ENCODE peak calls at places on chromosomes 5 and 9, in eight cellular contexts. One of them, this sample, is unnamed.

GRCh38 chr5:173853370-173854131 is 34.6 kb upstream of the CPEB4 start:
- DNase-seq in CD8-positive, alpha-beta T cell: no peak
- DNase-seq in Panc1: no peak
- DNase-seq in Karpas-422: peak; percentile 64
- DNase-seq in OCI-LY7: no peak
- DNase-seq in HepG2: no peak
- DNase-seq in A549: no peak
- DNase-seq in naive thymus-derived CD4-positive, alpha-beta T cell: no peak
- DNase-seq in this sample: peak; percentile 66

GRCh38 chr5:8773091-8773615 is 772.7 kb downstream of the SEMA5A start:
- DNase-seq in CD8-positive, alpha-beta T cell: no peak
- DNase-seq in Panc1: no peak
- DNase-seq in Karpas-422: no peak
- DNase-seq in OCI-LY7: no peak
- DNase-seq in HepG2: no peak
- DNase-seq in A549: no peak
- DNase-seq in naive thymus-derived CD4-positive, alpha-beta T cell: no peak
- DNase-seq in this sample: peak; percentile 50

GRCh38 chr5:78050888-78051287 is 243.6 kb downstream of the AP3B1 start:
- DNase-seq in CD8-positive, alpha-beta T cell: no peak
- DNase-seq in Panc1: peak; percentile 22
- DNase-seq in Karpas-422: no peak
- DNase-seq in OCI-LY7: no peak
- DNase-seq in HepG2: no peak
- DNase-seq in A549: peak; percentile 32
- DNase-seq in naive thymus-derived CD4-positive, alpha-beta T cell: no peak
- DNase-seq in this sample: no peak

GRCh38 chr5:105752801-105753200 is 1917.9 kb downstream of the EFNA5 start:
- DNase-seq in CD8-positive, alpha-beta T cell: no peak
- DNase-seq in Panc1: no peak
- DNase-seq in Karpas-422: no peak
- DNase-seq in OCI-LY7: no peak
- DNase-seq in HepG2: no peak
- DNase-seq in A549: no peak
- DNase-seq in naive thymus-derived CD4-positive, alpha-beta T cell: no peak
- DNase-seq in this sample: no peak

GRCh38 chr9:126429190-126429589 is 102.6 kb downstream of the MVB12B start:
- DNase-seq in CD8-positive, alpha-beta T cell: no peak
- DNase-seq in Panc1: no peak
- DNase-seq in Karpas-422: no peak
- DNase-seq in OCI-LY7: no peak
- DNase-seq in HepG2: no peak
- DNase-seq in A549: no peak
- DNase-seq in naive thymus-derived CD4-positive, alpha-beta T cell: no peak
- DNase-seq in this sample: no peak

GRCh38 chr5:58071566-58071965 is 388.3 kb downstream of the PLK2 start:
- DNase-seq in CD8-positive, alpha-beta T cell: no peak
- DNase-seq in Panc1: no peak
- DNase-seq in Karpas-422: no peak
- DNase-seq in OCI-LY7: no peak
- DNase-seq in HepG2: no peak
- DNase-seq in A549: no peak
- DNase-seq in naive thymus-derived CD4-positive, alpha-beta T cell: no peak
- DNase-seq in this sample: no peak

GRCh38 chr9:131738293-131738692 is 1.6 kb downstream of the RAPGEF1 start:
- DNase-seq in CD8-positive, alpha-beta T cell: no peak
- DNase-seq in Panc1: no peak
- DNase-seq in Karpas-422: no peak
- DNase-seq in OCI-LY7: peak; percentile 65
- DNase-seq in HepG2: no peak
- DNase-seq in A549: no peak
- DNase-seq in naive thymus-derived CD4-positive, alpha-beta T cell: no peak
- DNase-seq in this sample: no peak

GRCh38 chr5:72584466-72584865 is 77.3 kb upstream of the ZNF366 start:
- DNase-seq in CD8-positive, alpha-beta T cell: no peak
- DNase-seq in Panc1: no peak
- DNase-seq in Karpas-422: no peak
- DNase-seq in OCI-LY7: no peak
- DNase-seq in HepG2: no peak
- DNase-seq in A549: peak; percentile 16
- DNase-seq in naive thymus-derived CD4-positive, alpha-beta T cell: no peak
- DNase-seq in this sample: peak; percentile 54

GRCh38 chr5:72328172-72328571 is 8.0 kb downstream of the PTCD2 start:
- DNase-seq in CD8-positive, alpha-beta T cell: no peak
- DNase-seq in Panc1: no peak
- DNase-seq in Karpas-422: no peak
- DNase-seq in OCI-LY7: no peak
- DNase-seq in HepG2: no peak
- DNase-seq in A549: peak; percentile 53
- DNase-seq in naive thymus-derived CD4-positive, alpha-beta T cell: no peak
- DNase-seq in this sample: no peak

GRCh38 chr5:175797521-175798038 is 73.8 kb upstream of the CPLX2 start:
- DNase-seq in CD8-positive, alpha-beta T cell: no peak
- DNase-seq in Panc1: no peak
- DNase-seq in Karpas-422: no peak
- DNase-seq in OCI-LY7: no peak
- DNase-seq in HepG2: peak; percentile 40
- DNase-seq in A549: peak; percentile 39
- DNase-seq in naive thymus-derived CD4-positive, alpha-beta T cell: no peak
- DNase-seq in this sample: no peak

GRCh38 chr5:90099099-90099498 is 310.5 kb downstream of the CETN3 start:
- DNase-seq in CD8-positive, alpha-beta T cell: no peak
- DNase-seq in Panc1: no peak
- DNase-seq in Karpas-422: no peak
- DNase-seq in OCI-LY7: no peak
- DNase-seq in HepG2: no peak
- DNase-seq in A549: no peak
- DNase-seq in naive thymus-derived CD4-positive, alpha-beta T cell: no peak
- DNase-seq in this sample: peak; percentile 77

GRCh38 chr5:147162740-147163139 is 72.1 kb upstream of the STK32A start:
- DNase-seq in CD8-positive, alpha-beta T cell: no peak
- DNase-seq in Panc1: no peak
- DNase-seq in Karpas-422: no peak
- DNase-seq in OCI-LY7: no peak
- DNase-seq in HepG2: no peak
- DNase-seq in A549: no peak
- DNase-seq in naive thymus-derived CD4-positive, alpha-beta T cell: no peak
- DNase-seq in this sample: peak; percentile 16

GRCh38 chr5:134051305-134051704 is 46.5 kb upstream of the VDAC1 start:
- DNase-seq in CD8-positive, alpha-beta T cell: no peak
- DNase-seq in Panc1: no peak
- DNase-seq in Karpas-422: no peak
- DNase-seq in OCI-LY7: no peak
- DNase-seq in HepG2: no peak
- DNase-seq in A549: no peak
- DNase-seq in naive thymus-derived CD4-positive, alpha-beta T cell: no peak
- DNase-seq in this sample: no peak

GRCh38 chr5:13985736-13986418 is 41.4 kb upstream of the DNAH5 start:
- DNase-seq in CD8-positive, alpha-beta T cell: no peak
- DNase-seq in Panc1: peak; percentile 84
- DNase-seq in Karpas-422: no peak
- DNase-seq in OCI-LY7: no peak
- DNase-seq in HepG2: peak; percentile 42
- DNase-seq in A549: peak; percentile 75
- DNase-seq in naive thymus-derived CD4-positive, alpha-beta T cell: no peak
- DNase-seq in this sample: peak; percentile 91

GRCh38 chr5:32583582-32584232 is 1.6 kb upstream of the SUB1 start:
- DNase-seq in CD8-positive, alpha-beta T cell: no peak
- DNase-seq in Panc1: no peak
- DNase-seq in Karpas-422: peak; percentile 90
- DNase-seq in OCI-LY7: peak; percentile 78
- DNase-seq in HepG2: no peak
- DNase-seq in A549: no peak
- DNase-seq in naive thymus-derived CD4-positive, alpha-beta T cell: no peak
- DNase-seq in this sample: no peak

GRCh38 chr5:86108825-86109224 is 508.9 kb upstream of the COX7C start:
- DNase-seq in CD8-positive, alpha-beta T cell: no peak
- DNase-seq in Panc1: no peak
- DNase-seq in Karpas-422: no peak
- DNase-seq in OCI-LY7: no peak
- DNase-seq in HepG2: no peak
- DNase-seq in A549: no peak
- DNase-seq in naive thymus-derived CD4-positive, alpha-beta T cell: no peak
- DNase-seq in this sample: no peak

DNA sequence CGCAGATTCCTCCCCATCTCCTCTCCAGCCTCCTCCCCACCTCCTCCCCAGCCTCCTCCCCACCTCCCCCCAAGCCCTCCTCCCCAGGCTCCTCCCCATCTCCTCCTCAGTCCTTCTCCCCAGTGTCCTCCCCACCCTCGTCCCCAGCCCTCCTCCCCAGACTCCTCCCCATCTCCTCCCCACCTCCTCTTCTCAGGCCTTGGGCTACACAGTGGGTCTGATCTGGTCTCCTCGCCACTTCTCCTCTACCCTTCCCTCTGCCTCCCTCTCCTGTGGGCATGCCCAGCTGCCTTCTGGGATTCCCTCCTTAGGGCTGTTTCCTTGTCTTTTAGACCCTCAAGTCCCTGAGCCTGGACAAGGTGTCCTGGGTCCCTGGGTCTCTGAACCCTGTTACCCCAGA is 28.3 kb downstream of the CXXC5 start:
- DNase-seq in CD8-positive, alpha-beta T cell: no peak
- DNase-seq in Panc1: no peak
- DNase-seq in Karpas-422: no peak
- DNase-seq in OCI-LY7: no peak
- DNase-seq in HepG2: no peak
- DNase-seq in A549: no peak
- DNase-seq in naive thymus-derived CD4-positive, alpha-beta T cell: no peak
- DNase-seq in this sample: no peak
- H3K4me1 ChIP-seq in CD8-positive, alpha-beta T cell: peaks cover 5% of the 10 kb centered on the region
- H3K4me1 ChIP-seq in Panc1: peaks cover 74% of the 10 kb centered on the region
- H3K4me1 ChIP-seq in Karpas-422: no peaks in the 10 kb centered on the region
- H3K4me1 ChIP-seq in OCI-LY7: peaks cover 43% of the 10 kb centered on the region
- H3K4me1 ChIP-seq in HepG2: peaks cover 35% of the 10 kb centered on the region
- H3K4me1 ChIP-seq in A549: peaks cover 20% of the 10 kb centered on the region
- H3K4me1 ChIP-seq in naive thymus-derived CD4-positive, alpha-beta T cell: no peaks in the 10 kb centered on the region
- H3K4me1 ChIP-seq in this sample: peaks cover 28% of the 10 kb centered on the region

GRCh38 chr9:92961627-92962302 is 14.4 kb downstream of the FGD3 start:
- DNase-seq in CD8-positive, alpha-beta T cell: no peak
- DNase-seq in Panc1: no peak
- DNase-seq in Karpas-422: no peak
- DNase-seq in OCI-LY7: peak; percentile 10
- DNase-seq in HepG2: no peak
- DNase-seq in A549: no peak
- DNase-seq in naive thymus-derived CD4-positive, alpha-beta T cell: no peak
- DNase-seq in this sample: no peak
- H3K27ac ChIP-seq in CD8-positive, alpha-beta T cell: peak overlapping the region; percentile 58
- H3K27ac ChIP-seq in Panc1: no peak overlapping the region
- H3K27ac ChIP-seq in Karpas-422: no peak overlapping the region
- H3K27ac ChIP-seq in OCI-LY7: no peak overlapping the region
- H3K27ac ChIP-seq in HepG2: no peak overlapping the region
- H3K27ac ChIP-seq in A549: no peak overlapping the region
- H3K27ac ChIP-seq in naive thymus-derived CD4-positive, alpha-beta T cell: peak overlapping the region; percentile 85
- H3K27ac ChIP-seq in this sample: no peak overlapping the region

DNA sequence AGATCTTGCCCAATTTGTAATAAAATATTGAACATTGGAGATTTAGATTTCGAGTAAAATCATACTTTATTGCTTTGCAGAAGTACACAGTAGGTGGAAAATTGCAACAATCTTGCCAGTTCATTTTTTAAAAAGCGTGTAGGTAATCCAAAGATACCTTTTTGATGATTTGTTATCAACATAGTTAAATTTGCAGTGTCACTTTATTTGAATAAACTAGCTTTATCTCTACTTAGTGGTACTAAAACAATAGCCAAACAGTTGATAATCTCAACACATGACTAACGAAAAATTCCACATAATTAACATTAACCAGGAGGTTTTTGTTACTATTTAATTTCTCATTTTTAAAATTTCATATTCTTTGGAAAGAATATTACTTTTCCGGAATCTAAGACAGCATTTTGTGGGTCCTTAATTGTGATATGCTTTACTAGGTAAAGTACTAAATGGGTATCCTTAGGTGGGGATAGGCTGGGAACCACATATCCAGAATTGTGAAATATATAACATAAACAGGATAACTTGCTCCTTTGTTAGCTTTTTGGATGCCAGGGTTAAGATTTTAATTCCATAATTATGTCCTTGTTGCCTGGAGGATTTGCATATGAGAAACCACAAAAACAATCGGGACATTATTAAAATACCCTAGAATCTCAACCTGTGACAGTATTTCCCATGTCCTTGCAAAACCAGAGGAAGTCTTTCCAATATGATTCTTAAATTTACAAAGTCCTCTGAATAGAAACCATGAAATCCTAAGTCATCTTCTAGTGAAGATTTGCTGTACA is 2.4 kb upstream of the CHD1 start:
- DNase-seq in CD8-positive, alpha-beta T cell: no peak
- DNase-seq in Panc1: no peak
- DNase-seq in Karpas-422: no peak
- DNase-seq in OCI-LY7: no peak
- DNase-seq in HepG2: no peak
- DNase-seq in A549: no peak
- DNase-seq in naive thymus-derived CD4-positive, alpha-beta T cell: no peak
- DNase-seq in this sample: no peak
- H3K4me1 ChIP-seq in CD8-positive, alpha-beta T cell: peaks cover 61% of the 10 kb centered on the region
- H3K4me1 ChIP-seq in Panc1: peaks cover 14% of the 10 kb centered on the region
- H3K4me1 ChIP-seq in Karpas-422: peaks cover 26% of the 10 kb centered on the region
- H3K4me1 ChIP-seq in OCI-LY7: peaks cover 4% of the 10 kb centered on the region
- H3K4me1 ChIP-seq in HepG2: peaks cover 25% of the 10 kb centered on the region
- H3K4me1 ChIP-seq in A549: peaks cover 16% of the 10 kb centered on the region
- H3K4me1 ChIP-seq in naive thymus-derived CD4-positive, alpha-beta T cell: peaks cover 42% of the 10 kb centered on the region
- H3K4me1 ChIP-seq in this sample: peaks cover 9% of the 10 kb centered on the region

GRCh38 chr9:34503406-34503805 is 19.4 kb downstream of the ENHO start:
- DNase-seq in CD8-positive, alpha-beta T cell: no peak
- DNase-seq in Panc1: no peak
- DNase-seq in Karpas-422: no peak
- DNase-seq in OCI-LY7: no peak
- DNase-seq in HepG2: no peak
- DNase-seq in A549: no peak
- DNase-seq in naive thymus-derived CD4-positive, alpha-beta T cell: no peak
- DNase-seq in this sample: no peak

GRCh38 chr9:34501889-34502425 is 20.8 kb downstream of the ENHO start:
- DNase-seq in CD8-positive, alpha-beta T cell: no peak
- DNase-seq in Panc1: no peak
- DNase-seq in Karpas-422: no peak
- DNase-seq in OCI-LY7: no peak
- DNase-seq in HepG2: peak; percentile 83
- DNase-seq in A549: no peak
- DNase-seq in naive thymus-derived CD4-positive, alpha-beta T cell: no peak
- DNase-seq in this sample: peak; percentile 59

GRCh38 chr9:34502471-34503335 is 20.1 kb downstream of the ENHO start:
- DNase-seq in CD8-positive, alpha-beta T cell: no peak
- DNase-seq in Panc1: no peak
- DNase-seq in Karpas-422: no peak
- DNase-seq in OCI-LY7: no peak
- DNase-seq in HepG2: peak; percentile 18
- DNase-seq in A549: no peak
- DNase-seq in naive thymus-derived CD4-positive, alpha-beta T cell: no peak
- DNase-seq in this sample: no peak

GRCh38 chr9:34500623-34501267 is 22.0 kb downstream of the ENHO start:
- DNase-seq in CD8-positive, alpha-beta T cell: peak; percentile 65
- DNase-seq in Panc1: peak; percentile 62
- DNase-seq in Karpas-422: peak; percentile 90
- DNase-seq in OCI-LY7: peak; percentile 60
- DNase-seq in HepG2: peak; percentile 18
- DNase-seq in A549: peak; percentile 43
- DNase-seq in naive thymus-derived CD4-positive, alpha-beta T cell: peak; percentile 60
- DNase-seq in this sample: peak; percentile 49

DNA sequence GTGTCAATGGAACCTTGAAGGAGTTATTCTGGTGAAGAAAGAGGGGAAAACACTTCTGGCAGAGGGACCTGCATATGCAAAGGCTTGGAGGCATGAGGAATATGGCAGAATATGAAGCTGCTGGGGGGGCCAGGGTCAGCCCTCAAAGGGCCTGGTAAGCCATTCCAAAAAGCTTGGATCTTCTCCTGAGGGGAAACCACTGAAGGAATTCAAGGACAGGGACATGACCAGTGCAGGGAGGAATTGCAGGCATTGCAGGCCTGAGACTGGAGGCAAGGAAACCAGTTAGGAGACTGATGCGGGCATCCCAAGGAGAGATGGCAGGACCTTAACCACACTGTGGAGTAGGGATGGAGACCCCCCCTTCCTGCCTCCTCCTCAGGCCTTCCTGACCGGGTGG is 21.4 kb downstream of the ENHO start:
- DNase-seq in CD8-positive, alpha-beta T cell: no peak
- DNase-seq in Panc1: no peak
- DNase-seq in Karpas-422: no peak
- DNase-seq in OCI-LY7: no peak
- DNase-seq in HepG2: no peak
- DNase-seq in A549: no peak
- DNase-seq in naive thymus-derived CD4-positive, alpha-beta T cell: no peak
- DNase-seq in this sample: no peak
- H3K27ac ChIP-seq in CD8-positive, alpha-beta T cell: no peak overlapping the region
- H3K27ac ChIP-seq in Panc1: no peak overlapping the region
- H3K27ac ChIP-seq in Karpas-422: no peak overlapping the region
- H3K27ac ChIP-seq in OCI-LY7: no peak overlapping the region
- H3K27ac ChIP-seq in HepG2: no peak overlapping the region
- H3K27ac ChIP-seq in A549: no peak overlapping the region
- H3K27ac ChIP-seq in naive thymus-derived CD4-positive, alpha-beta T cell: no peak overlapping the region
- H3K27ac ChIP-seq in this sample: no peak overlapping the region

This sample was measured in cardiac muscle cell.